ENCODE peak calls at places on chromosomes 3 and 15, in eight cellular contexts. C, O, S, G, V, M, P and T are unnamed samples.

GRCh38 chr3:171132873-171133272 is 106.4 kb upstream of the SLC2A2 start:
- DNase-seq in C (peak; percentile 85), O (no peak), S (no peak), G (no peak), V (no peak), M (no peak), P (no peak), T (no peak)

GRCh38 chr3:101070260-101071121 is 77.3 kb upstream of the ABI3BP start:
- DNase-seq in C (no peak), O (peak; percentile 52), S (peak; percentile 14), G (no peak), V (no peak), M (peak; percentile 88), P (no peak), T (peak; percentile 45)

GRCh38 chr15:40844543-40844981 is 714 bp downstream of the SPINT1 start:
- DNase-seq in C (no peak), O (no peak), S (no peak), G (no peak), V (no peak), M (peak; percentile 83), P (no peak), T (peak; percentile 34)

GRCh38 chr3:87350367-87351199 is 74.2 kb upstream of the POU1F1 start:
- DNase-seq in C (peak; percentile 47), O (peak; percentile 61), S (peak; percentile 43), G (peak; percentile 43), V (no peak), M (no peak), P (no peak), T (peak; percentile 79)

GRCh38 chr3:29683306-29683993 is 402.6 kb downstream of the RBMS3 start:
- DNase-seq in C (peak; percentile 68), O (peak; percentile 84), S (no peak), G (peak; percentile 33), V (no peak), M (no peak), P (no peak), T (no peak)

GRCh38 chr3:79085166-79085565 is 682.6 kb downstream of the ROBO1 start:
- DNase-seq in C (peak; percentile 53), O (no peak), S (no peak), G (no peak), V (no peak), M (no peak), P (no peak), T (no peak)

GRCh38 chr3:111667170-111667569 is 72.0 kb upstream of the ZBED2 start:
- DNase-seq in C (no peak), O (no peak), S (no peak), G (no peak), V (no peak), M (no peak), P (no peak), T (no peak)

GRCh38 chr15:58010983-58011382 is 54.5 kb downstream of the ALDH1A2 start:
- DNase-seq in C (no peak), O (no peak), S (no peak), G (no peak), V (no peak), M (no peak), P (no peak), T (peak; percentile 84)

GRCh38 chr15:42622328-42622925 is 47.0 kb downstream of the STARD9 start:
- DNase-seq in C (no peak), O (no peak), S (no peak), G (no peak), V (no peak), M (no peak), P (no peak), T (no peak)

GRCh38 chr3:14521611-14522010 is 18.5 kb downstream of the GRIP2 start:
- DNase-seq in C (no peak), O (no peak), S (no peak), G (no peak), V (no peak), M (peak; percentile 23), P (no peak), T (no peak)

GRCh38 chr15:51884041-51884440 is 54.6 kb downstream of the TMOD3 start:
- DNase-seq in C (no peak), O (no peak), S (no peak), G (no peak), V (no peak), M (no peak), P (no peak), T (no peak)

GRCh38 chr3:183613366-183614293 is 21.8 kb upstream of the KLHL24 start:
- DNase-seq in C (no peak), O (no peak), S (no peak), G (no peak), V (no peak), M (no peak), P (no peak), T (no peak)

GRCh38 chr3:14338898-14339458 is 63.4 kb upstream of the SLC6A6 start:
- DNase-seq in C (no peak), O (no peak), S (no peak), G (no peak), V (no peak), M (no peak), P (no peak), T (no peak)

GRCh38 chr3:84077479-84077878 is 881.3 kb upstream of the CADM2 start:
- DNase-seq in C (no peak), O (no peak), S (no peak), G (no peak), V (no peak), M (no peak), P (no peak), T (no peak)

GRCh38 chr15:72566973-72567372 is 87.5 kb upstream of the GOLGA6B start:
- DNase-seq in C (no peak), O (no peak), S (no peak), G (no peak), V (no peak), M (no peak), P (no peak), T (no peak)

GRCh38 chr15:90873998-90874605 is 5.7 kb downstream of the FURIN start:
- DNase-seq in C (no peak), O (peak; percentile 54), S (no peak), G (no peak), V (no peak), M (peak; percentile 86), P (no peak), T (no peak)

DNA sequence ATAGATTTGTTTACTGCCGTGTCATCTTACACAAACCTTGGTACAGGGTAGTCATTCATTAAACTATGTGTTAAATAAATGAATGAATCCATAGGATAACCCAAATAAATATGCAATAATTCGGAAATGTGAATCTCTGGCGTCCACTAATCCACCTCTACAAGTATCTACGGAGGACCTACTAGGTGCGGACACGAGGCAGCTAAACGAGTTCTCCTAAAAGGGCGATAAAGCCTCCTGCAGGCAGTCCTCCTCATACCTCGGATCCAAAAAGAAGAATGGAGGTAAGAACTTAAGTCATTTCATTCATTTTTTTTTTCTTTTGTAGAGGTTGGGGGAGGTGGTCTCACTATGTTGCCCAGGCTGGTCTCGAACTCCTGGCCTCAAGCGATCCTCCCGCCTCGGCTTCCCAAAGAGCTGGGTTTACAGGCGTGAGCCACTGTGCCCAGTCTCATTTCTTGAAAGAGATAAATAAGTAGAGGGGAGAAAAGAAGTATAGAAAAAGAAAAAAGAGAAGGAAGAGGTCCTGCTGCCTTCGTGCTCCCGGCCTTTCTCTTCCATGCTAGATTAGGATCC is 711 bp upstream of the RPL35A start:
- DNase-seq in C (no peak), O (no peak), S (no peak), G (no peak), V (no peak), M (no peak), P (no peak), T (no peak)
- H3K27ac ChIP-seq in C (peak overlapping the region; percentile 12), O (peak overlapping the region; percentile 95), S (no peak overlapping the region), G (peak overlapping the region; percentile 96), V (peak overlapping the region; percentile 89), M (peak overlapping the region; percentile 83), P (peak overlapping the region; percentile 82), T (peak overlapping the region; percentile 96)

DNA sequence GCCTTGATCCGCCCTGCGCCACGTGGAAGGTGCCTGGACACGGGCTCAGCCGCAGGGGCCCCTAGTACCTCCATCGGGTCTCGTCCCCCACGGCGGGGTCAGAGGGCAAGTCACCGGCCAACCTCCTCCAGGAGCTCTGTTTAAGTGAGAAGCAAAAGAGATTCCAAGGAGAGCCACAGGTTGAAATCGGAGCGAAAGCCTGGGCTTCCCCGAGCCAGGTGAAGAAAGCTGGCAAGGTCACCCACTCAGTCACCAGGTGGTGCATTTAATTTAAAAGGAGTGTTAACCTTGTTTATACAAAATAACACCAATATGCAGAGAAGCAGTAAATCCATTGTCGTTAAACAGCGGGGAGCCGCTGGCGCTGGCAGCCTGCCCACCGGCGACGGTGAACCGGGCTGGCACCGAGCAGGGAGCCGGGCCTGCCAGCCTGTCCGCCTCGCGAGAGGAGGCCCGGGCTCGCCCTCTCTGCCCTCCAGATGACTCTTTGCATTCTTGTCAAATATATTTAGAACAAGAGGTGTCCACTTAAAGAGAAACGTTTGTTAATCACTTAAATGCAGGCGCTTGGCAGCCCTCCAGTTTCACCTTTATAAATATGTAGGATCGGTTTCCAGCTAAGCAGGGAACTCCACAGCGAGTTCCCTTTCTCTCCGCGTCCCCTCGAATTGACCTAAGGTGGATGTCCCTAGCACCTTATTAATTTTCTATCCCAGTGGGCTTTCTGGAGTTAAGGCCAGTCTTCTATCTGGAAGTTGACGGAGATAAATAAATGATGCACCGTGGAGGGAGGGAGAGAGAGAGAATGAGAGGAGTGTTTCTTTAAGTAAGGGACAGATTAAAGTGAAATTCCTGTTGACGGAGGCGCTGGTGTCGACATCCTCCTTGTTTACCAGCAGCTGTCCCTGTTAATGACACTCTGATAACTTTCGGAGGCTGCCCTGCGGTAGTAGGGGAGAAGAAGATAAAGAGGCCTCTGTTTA is 277.2 kb upstream of the NR2F2 start:
- DNase-seq in C (no peak), O (peak; percentile 93), S (peak; percentile 30), G (no peak), V (peak; percentile 89), M (peak; percentile 85), P (no peak), T (peak; percentile 53)
- H3K27ac ChIP-seq in C (no peak overlapping the region), O (peak overlapping the region; percentile 75), S (no peak overlapping the region), G (peak overlapping the region; percentile 9), V (peak overlapping the region; percentile 65), M (no peak overlapping the region), P (no peak overlapping the region), T (no peak overlapping the region)

GRCh38 chr3:33003308-33003707 is 51.9 kb downstream of the CCR4 start:
- DNase-seq in C (no peak), O (no peak), S (no peak), G (no peak), V (no peak), M (no peak), P (no peak), T (no peak)
- H3K27ac ChIP-seq in C (no peak overlapping the region), O (no peak overlapping the region), S (no peak overlapping the region), G (no peak overlapping the region), V (no peak overlapping the region), M (no peak overlapping the region), P (no peak overlapping the region), T (no peak overlapping the region)

DNA sequence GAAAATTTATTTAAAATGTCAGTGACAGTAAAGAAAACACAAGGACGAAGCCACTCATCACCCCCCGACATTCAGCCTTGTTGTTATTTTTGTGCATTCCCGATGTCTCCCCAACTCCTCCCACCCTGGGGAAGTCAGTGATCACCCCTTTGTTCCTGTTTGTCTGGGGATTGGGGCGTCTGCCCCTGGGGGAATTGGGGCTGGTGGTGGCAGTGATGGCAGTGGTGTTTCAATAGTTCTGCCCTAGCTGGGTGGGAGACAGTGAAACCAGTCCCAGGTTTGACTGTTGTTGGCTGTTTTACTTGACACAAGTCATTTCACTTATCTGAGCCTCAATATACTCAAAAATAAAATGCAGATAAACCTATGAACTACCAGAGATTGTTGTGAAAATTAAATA is 33.5 kb downstream of the IRAK2 start:
- DNase-seq in C (no peak), O (no peak), S (no peak), G (no peak), V (no peak), M (no peak), P (no peak), T (no peak)
- H3K27ac ChIP-seq in C (no peak overlapping the region), O (no peak overlapping the region), S (no peak overlapping the region), G (peak overlapping the region; percentile 86), V (no peak overlapping the region), M (no peak overlapping the region), P (peak overlapping the region; percentile 56), T (no peak overlapping the region)

GRCh38 chr3:193693774-193694173 is 100.8 kb downstream of the OPA1 start:
- DNase-seq in C (no peak), O (no peak), S (no peak), G (no peak), V (no peak), M (no peak), P (no peak), T (no peak)
- H3K27ac ChIP-seq in C (no peak overlapping the region), O (no peak overlapping the region), S (no peak overlapping the region), G (no peak overlapping the region), V (no peak overlapping the region), M (no peak overlapping the region), P (no peak overlapping the region), T (no peak overlapping the region)